ENCODE peak calls at places on chromosomes 12 and 14, in five cellular contexts. U, O, X, C and Z are unnamed samples.

GRCh38 chr12:54164402-54165145 is 24.2 kb downstream of the SMUG1 start:
- DNase-seq in U (no peak), O (no peak), X (no peak), C (no peak), Z (no peak)

GRCh38 chr12:94208433-94208921 is 60.1 kb downstream of the PLXNC1 start:
- DNase-seq in U (no peak), O (peak; percentile 37), X (no peak), C (no peak), Z (no peak)

GRCh38 chr12:112524676-112525425 is 106.1 kb downstream of the PTPN11 start:
- DNase-seq in U (peak; percentile 79), O (no peak), X (no peak), C (no peak), Z (no peak)

GRCh38 chr12:84658877-84659276 is 253.7 kb downstream of the SLC6A15 start:
- DNase-seq in U (no peak), O (no peak), X (no peak), C (no peak), Z (no peak)

GRCh38 chr14:65035049-65035448 is 48.4 kb downstream of the FNTB start:
- DNase-seq in U (no peak), O (peak; percentile 73), X (no peak), C (no peak), Z (no peak)

GRCh38 chr14:86196476-86196875 is 666.5 kb downstream of the FLRT2 start:
- DNase-seq in U (no peak), O (no peak), X (no peak), C (no peak), Z (no peak)

GRCh38 chr14:34554540-34555250 is 15.2 kb upstream of the EAPP start:
- DNase-seq in U (peak; percentile 95), O (no peak), X (peak; percentile 14), C (no peak), Z (peak; percentile 36)

GRCh38 chr14:55129086-55129427 is at the start of gene LGALS3:
- DNase-seq in U (peak; percentile 70), O (peak; percentile 83), X (peak; percentile 49), C (peak; percentile 88), Z (peak; percentile 86)

GRCh38 chr14:104868060-104868740 is 3.1 kb downstream of the CEP170B start:
- DNase-seq in U (no peak), O (no peak), X (no peak), C (peak; percentile 54), Z (no peak)

GRCh38 chr12:106773286-106773685 is 1.2 kb upstream of the RIC8B start:
- DNase-seq in U (no peak), O (peak; percentile 35), X (no peak), C (no peak), Z (no peak)

GRCh38 chr14:55327179-55327578 is 56.0 kb downstream of the FBXO34 start:
- DNase-seq in U (no peak), O (no peak), X (no peak), C (no peak), Z (no peak)

GRCh38 chr12:76556373-76556772 is 3.2 kb downstream of the OSBPL8 start:
- DNase-seq in U (no peak), O (no peak), X (no peak), C (no peak), Z (no peak)

GRCh38 chr12:126772171-126772864 is 1494.7 kb upstream of the TMEM132C start:
- DNase-seq in U (peak; percentile 39), O (no peak), X (peak; percentile 31), C (no peak), Z (peak; percentile 31)

GRCh38 chr12:46377678-46378077 is 5.1 kb upstream of the SLC38A2 start:
- DNase-seq in U (no peak), O (no peak), X (no peak), C (no peak), Z (no peak)

GRCh38 chr14:57391609-57392195 is 1.3 kb downstream of the NAA30 start:
- DNase-seq in U (peak; percentile 31), O (no peak), X (no peak), C (no peak), Z (no peak)

GRCh38 chr12:77943466-77943865 is 112.8 kb downstream of the NAV3 start:
- DNase-seq in U (peak; percentile 87), O (no peak), X (no peak), C (no peak), Z (no peak)

GRCh38 chr12:54997914-54998507 is 13.4 kb upstream of the TESPA1 start:
- DNase-seq in U (no peak), O (no peak), X (no peak), C (no peak), Z (no peak)

GRCh38 chr12:55396326-55396725 is 4.0 kb upstream of the OR6C65 start:
- DNase-seq in U (no peak), O (no peak), X (no peak), C (no peak), Z (no peak)

GRCh38 chr14:103943673-103944072 is 1.3 kb upstream of the RD3L start:
- DNase-seq in U (no peak), O (no peak), X (no peak), C (no peak), Z (no peak)

GRCh38 chr12:32264995-32265394 is 134.4 kb upstream of the FGD4 start:
- DNase-seq in U (no peak), O (no peak), X (peak; percentile 59), C (no peak), Z (no peak)

GRCh38 chr14:72433511-72433910 is 460.4 kb downstream of the DPF3 start:
- DNase-seq in U (peak; percentile 25), O (no peak), X (no peak), C (no peak), Z (no peak)

GRCh38 chr14:95294834-95295599 is 24.7 kb downstream of the CLMN start:
- DNase-seq in U (peak; percentile 84), O (no peak), X (no peak), C (no peak), Z (no peak)

GRCh38 chr12:115388139-115388538 is 704.2 kb upstream of the TBX3 start:
- DNase-seq in U (no peak), O (no peak), X (no peak), C (no peak), Z (no peak)

GRCh38 chr14:56159066-56159465 is 40.9 kb downstream of the PELI2 start:
- DNase-seq in U (peak; percentile 7), O (no peak), X (no peak), C (no peak), Z (no peak)

GRCh38 chr12:70646850-70647249 is 9.6 kb upstream of the PTPRB start:
- DNase-seq in U (peak; percentile 45), O (no peak), X (no peak), C (no peak), Z (no peak)

GRCh38 chr14:51157012-51157411 is 62.1 kb upstream of the TRIM9 start:
- DNase-seq in U (peak; percentile 27), O (no peak), X (no peak), C (no peak), Z (no peak)

GRCh38 chr12:92363295-92364146 is 217.9 kb upstream of the BTG1 start:
- DNase-seq in U (no peak), O (peak; percentile 31), X (peak; percentile 78), C (no peak), Z (no peak)

GRCh38 chr14:64940336-64940910 is 2.1 kb downstream of the GPX2 start:
- DNase-seq in U (no peak), O (no peak), X (no peak), C (peak; percentile 9), Z (no peak)

GRCh38 chr12:53951577-53952334 is 2.9 kb upstream of the HOXC12 start:
- DNase-seq in U (no peak), O (no peak), X (no peak), C (no peak), Z (no peak)

GRCh38 chr12:83015390-83016225 is 328.9 kb downstream of the TMTC2 start:
- DNase-seq in U (no peak), O (peak; percentile 24), X (no peak), C (no peak), Z (no peak)

GRCh38 chr12:88299567-88300101 is 157.5 kb downstream of the TMTC3 start:
- DNase-seq in U (peak; percentile 98), O (no peak), X (no peak), C (no peak), Z (no peak)

GRCh38 chr14:63268746-63269145 is 50.0 kb downstream of the GPHB5 start:
- DNase-seq in U (no peak), O (no peak), X (no peak), C (no peak), Z (no peak)

GRCh38 chr12:85405781-85406522 is 125.9 kb downstream of the ALX1 start:
- DNase-seq in U (no peak), O (no peak), X (no peak), C (no peak), Z (no peak)

DNA sequence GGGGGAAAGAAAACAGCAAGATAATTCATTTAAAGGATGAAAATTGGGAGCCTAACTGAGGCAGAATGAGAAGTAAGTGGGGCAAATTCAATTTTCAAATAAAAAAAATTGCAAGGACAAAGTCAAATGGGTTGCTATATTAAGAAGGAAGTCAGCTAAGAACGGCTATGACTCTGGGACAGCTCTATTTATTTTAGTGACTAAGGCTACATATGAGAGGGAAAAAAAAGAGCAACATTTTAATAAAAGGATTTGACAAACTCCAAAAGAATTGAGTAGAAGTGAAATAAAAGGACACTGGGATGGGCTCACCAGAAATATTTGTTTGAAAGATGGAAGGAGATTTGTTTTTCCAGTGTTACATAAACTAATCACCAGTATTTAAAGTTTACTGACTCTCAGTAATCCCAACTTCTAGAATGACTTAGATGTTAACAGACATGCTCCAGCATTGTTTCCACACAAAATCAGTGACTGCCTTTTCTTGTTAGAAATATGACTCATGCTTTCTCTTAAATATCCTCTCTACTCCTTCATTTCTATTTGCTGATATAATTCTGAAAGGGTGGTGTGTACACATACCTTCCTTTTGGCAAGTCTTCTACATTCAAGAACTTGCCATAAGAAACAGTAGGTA is 198.5 kb downstream of the SLC25A21 start:
- DNase-seq in U (peak; percentile 82), O (no peak), X (no peak), C (no peak), Z (no peak)
- H3K27ac ChIP-seq in U (peak overlapping the region; percentile 68), O (no peak overlapping the region), X (no peak overlapping the region), C (peak overlapping the region; percentile 62), Z (no peak overlapping the region)

GRCh38 chr12:105554223-105554678 is 223.8 kb downstream of the C12orf75 start:
- DNase-seq in U (no peak), O (no peak), X (no peak), C (no peak), Z (no peak)
- H3K4me3 ChIP-seq in U (no peak overlapping the region), O (no peak overlapping the region), X (no peak overlapping the region), C (no peak overlapping the region), Z (no peak overlapping the region)

DNA sequence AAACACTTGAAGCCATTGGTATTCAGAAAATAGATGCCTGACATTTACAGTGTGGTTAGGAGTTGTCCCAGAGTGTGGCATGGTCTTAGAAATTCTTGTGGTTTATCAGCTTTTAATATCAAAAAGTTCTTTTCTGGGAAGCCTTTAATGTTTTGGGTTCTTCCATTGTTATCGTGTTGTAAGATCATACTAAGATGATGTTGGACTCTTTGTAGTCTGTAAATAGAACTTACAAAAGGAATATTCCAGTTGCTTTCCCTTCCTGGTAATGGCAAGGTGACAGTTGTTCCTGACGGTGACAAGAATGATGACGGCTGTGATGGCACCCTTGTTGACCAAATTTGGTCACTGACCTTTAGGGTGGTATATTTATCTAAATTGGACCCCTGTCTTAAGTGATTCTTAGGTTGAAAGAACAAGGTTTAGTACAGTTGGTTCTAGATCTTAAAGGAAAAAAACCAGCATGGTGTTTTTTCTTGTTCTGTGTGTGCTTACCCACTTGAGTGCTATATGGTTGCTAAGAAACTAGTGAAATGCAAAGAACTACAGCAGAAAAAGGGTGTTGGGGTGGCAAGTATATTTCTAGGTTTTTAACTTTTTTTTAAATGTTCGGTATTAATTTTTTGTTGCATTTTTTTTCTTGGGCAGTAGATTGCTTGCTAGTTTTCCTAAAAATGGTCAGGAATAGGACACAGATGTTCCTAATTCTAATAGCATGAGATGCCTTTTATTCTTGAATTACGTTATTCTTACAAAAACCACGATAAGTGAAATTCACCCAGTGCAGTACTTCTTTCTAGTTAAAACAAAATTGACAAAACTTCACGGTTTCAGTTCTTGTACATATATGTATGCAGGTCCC is 2.1 kb downstream of the ATP2A2 start:
- DNase-seq in U (no peak), O (no peak), X (no peak), C (no peak), Z (no peak)
- H3K27ac ChIP-seq in U (peak overlapping the region; percentile 84), O (no peak overlapping the region), X (no peak overlapping the region), C (peak overlapping the region; percentile 94), Z (peak overlapping the region; percentile 39)

GRCh38 chr12:79415754-79416435 is 274.9 kb downstream of the PAWR start:
- DNase-seq in U (peak; percentile 73), O (no peak), X (no peak), C (no peak), Z (peak; percentile 93)
- H3K4me3 ChIP-seq in U (no peak overlapping the region), O (no peak overlapping the region), X (peak overlapping the region; percentile 2), C (peak overlapping the region; percentile 6), Z (peak overlapping the region; percentile 15)